ENCODE peak calls at places on chromosomes 11 and 22, in five cellular contexts. One of them, this sample, is unnamed.

GRCh38 chr22:44023404-44024287 is 456 bp upstream of the PARVB start:
- DNase-seq in cardiac muscle cell: peak; percentile 46
- DNase-seq in chondrocyte: no peak
- DNase-seq in kidney tubule cell: peak; percentile 55
- DNase-seq in right lobe of liver: peak; percentile 69
- DNase-seq in this sample: no peak

GRCh38 chr11:88555018-88555828 is 217.7 kb upstream of the CTSC start:
- DNase-seq in cardiac muscle cell: peak; percentile 99
- DNase-seq in chondrocyte: no peak
- DNase-seq in kidney tubule cell: peak; percentile 98
- DNase-seq in right lobe of liver: no peak
- DNase-seq in this sample: no peak

GRCh38 chr11:64271339-64272132 is 12.9 kb downstream of the BAD start:
- DNase-seq in cardiac muscle cell: peak; percentile 97
- DNase-seq in chondrocyte: no peak
- DNase-seq in kidney tubule cell: peak; percentile 86
- DNase-seq in right lobe of liver: peak; percentile 89
- DNase-seq in this sample: peak; percentile 88

GRCh38 chr11:126426820-126427749 is 71.6 kb downstream of the ST3GAL4 start:
- DNase-seq in cardiac muscle cell: no peak
- DNase-seq in chondrocyte: no peak
- DNase-seq in kidney tubule cell: peak; percentile 24
- DNase-seq in right lobe of liver: no peak
- DNase-seq in this sample: no peak

GRCh38 chr22:40855960-40856512 is 403 bp downstream of the ST13 start:
- DNase-seq in cardiac muscle cell: peak; percentile 45
- DNase-seq in chondrocyte: no peak
- DNase-seq in kidney tubule cell: peak; percentile 33
- DNase-seq in right lobe of liver: no peak
- DNase-seq in this sample: no peak

GRCh38 chr11:73716153-73717056 is 44.5 kb downstream of the RAB6A start:
- DNase-seq in cardiac muscle cell: peak; percentile 5
- DNase-seq in chondrocyte: no peak
- DNase-seq in kidney tubule cell: peak; percentile 11
- DNase-seq in right lobe of liver: no peak
- DNase-seq in this sample: no peak

GRCh38 chr22:46812034-46812605 is 49.7 kb downstream of the TBC1D22A start:
- DNase-seq in cardiac muscle cell: no peak
- DNase-seq in chondrocyte: peak; percentile 59
- DNase-seq in kidney tubule cell: no peak
- DNase-seq in right lobe of liver: no peak
- DNase-seq in this sample: peak; percentile 31

GRCh38 chr22:37051629-37052385 is at the start of gene KCTD17:
- DNase-seq in cardiac muscle cell: peak; percentile 82
- DNase-seq in chondrocyte: no peak
- DNase-seq in kidney tubule cell: peak; percentile 68
- DNase-seq in right lobe of liver: peak; percentile 80
- DNase-seq in this sample: no peak

GRCh38 chr11:129319201-129319600 is 56.4 kb upstream of the BARX2 start:
- DNase-seq in cardiac muscle cell: no peak
- DNase-seq in chondrocyte: no peak
- DNase-seq in kidney tubule cell: no peak
- DNase-seq in right lobe of liver: no peak
- DNase-seq in this sample: no peak

GRCh38 chr22:31230155-31230870 is 18.2 kb downstream of the LIMK2 start:
- DNase-seq in cardiac muscle cell: peak; percentile 78
- DNase-seq in chondrocyte: no peak
- DNase-seq in kidney tubule cell: no peak
- DNase-seq in right lobe of liver: no peak
- DNase-seq in this sample: no peak